ENCODE peak calls at places on chromosome 5, in five cellular contexts. One of them, this sample, is unnamed. For H3K36me3, the result is how much of the 10 kb centered on the place peaks cover.

GRCh38 chr5:158166424-158166823 is 307.5 kb upstream of the CLINT1 start:
- DNase-seq in sigmoid colon: no peak
- DNase-seq in stomach: no peak
- DNase-seq in suprapubic skin: no peak
- DNase-seq in HepG2: no peak
- DNase-seq in this sample: no peak

GRCh38 chr5:178236685-178237084 is 4.1 kb upstream of the PHYKPL start:
- DNase-seq in HepG2: peak
- DNase-seq in suprapubic skin: no peak
- DNase-seq in stomach: no peak
- DNase-seq in sigmoid colon: no peak
- DNase-seq in this sample: peak

GRCh38 chr5:171055881-171056454 is 194.2 kb downstream of the RANBP17 start:
- DNase-seq in suprapubic skin: no peak
- DNase-seq in HepG2: no peak
- DNase-seq in stomach: no peak
- DNase-seq in sigmoid colon: no peak
- DNase-seq in this sample: no peak

GRCh38 chr5:179765400-179765799 is 28.4 kb upstream of the LTC4S start:
- DNase-seq in stomach: no peak
- DNase-seq in HepG2: no peak
- DNase-seq in sigmoid colon: no peak
- DNase-seq in suprapubic skin: no peak
- DNase-seq in this sample: peak

GRCh38 chr5:92518318-92518913 is 1062.6 kb downstream of the NR2F1-AS1 start:
- DNase-seq in stomach: no peak
- DNase-seq in HepG2: peak
- DNase-seq in suprapubic skin: no peak
- DNase-seq in sigmoid colon: no peak
- DNase-seq in this sample: no peak

GRCh38 chr5:73940747-73941146 is 314.8 kb downstream of the ARHGEF28 start:
- DNase-seq in stomach: no peak
- DNase-seq in HepG2: no peak
- DNase-seq in sigmoid colon: no peak
- DNase-seq in suprapubic skin: no peak
- DNase-seq in this sample: no peak

GRCh38 chr5:6719896-6720560 is 6.8 kb downstream of the TENT4A start:
- DNase-seq in suprapubic skin: no peak
- DNase-seq in HepG2: no peak
- DNase-seq in sigmoid colon: no peak
- DNase-seq in stomach: no peak
- DNase-seq in this sample: no peak

GRCh38 chr5:179495906-179496455 is 54.4 kb upstream of the RUFY1 start:
- DNase-seq in sigmoid colon: no peak
- DNase-seq in HepG2: no peak
- DNase-seq in stomach: no peak
- DNase-seq in suprapubic skin: no peak
- DNase-seq in this sample: no peak

GRCh38 chr5:141815051-141815795 is 63.0 kb downstream of the PCDH1 start:
- DNase-seq in HepG2: no peak
- DNase-seq in suprapubic skin: no peak
- DNase-seq in sigmoid colon: no peak
- DNase-seq in stomach: no peak
- DNase-seq in this sample: no peak

GRCh38 chr5:176389114-176389768 is 690 bp downstream of the HIGD2A start:
- DNase-seq in suprapubic skin: no peak
- DNase-seq in stomach: no peak
- DNase-seq in sigmoid colon: no peak
- DNase-seq in HepG2: no peak
- DNase-seq in this sample: no peak

GRCh38 chr5:100479079-100479688 is 56.0 kb upstream of the FAM174A start:
- DNase-seq in stomach: no peak
- DNase-seq in sigmoid colon: no peak
- DNase-seq in suprapubic skin: no peak
- DNase-seq in HepG2: peak
- DNase-seq in this sample: no peak

GRCh38 chr5:156681276-156681675 is 168.8 kb upstream of the PPP1R2B start:
- DNase-seq in suprapubic skin: no peak
- DNase-seq in sigmoid colon: no peak
- DNase-seq in HepG2: no peak
- DNase-seq in stomach: no peak
- DNase-seq in this sample: no peak

GRCh38 chr5:107542428-107542827 is 128.3 kb downstream of the EFNA5 start:
- DNase-seq in HepG2: peak
- DNase-seq in stomach: peak
- DNase-seq in sigmoid colon: peak
- DNase-seq in suprapubic skin: peak
- DNase-seq in this sample: peak

GRCh38 chr5:143401253-143401845 is 2.1 kb downstream of the NR3C1 start:
- DNase-seq in sigmoid colon: no peak
- DNase-seq in stomach: no peak
- DNase-seq in suprapubic skin: no peak
- DNase-seq in HepG2: peak
- DNase-seq in this sample: no peak

GRCh38 chr5:96675882-96676281 is 13.7 kb downstream of the CAST start:
- DNase-seq in stomach: no peak
- DNase-seq in HepG2: no peak
- DNase-seq in sigmoid colon: no peak
- DNase-seq in suprapubic skin: no peak
- DNase-seq in this sample: no peak

DNA sequence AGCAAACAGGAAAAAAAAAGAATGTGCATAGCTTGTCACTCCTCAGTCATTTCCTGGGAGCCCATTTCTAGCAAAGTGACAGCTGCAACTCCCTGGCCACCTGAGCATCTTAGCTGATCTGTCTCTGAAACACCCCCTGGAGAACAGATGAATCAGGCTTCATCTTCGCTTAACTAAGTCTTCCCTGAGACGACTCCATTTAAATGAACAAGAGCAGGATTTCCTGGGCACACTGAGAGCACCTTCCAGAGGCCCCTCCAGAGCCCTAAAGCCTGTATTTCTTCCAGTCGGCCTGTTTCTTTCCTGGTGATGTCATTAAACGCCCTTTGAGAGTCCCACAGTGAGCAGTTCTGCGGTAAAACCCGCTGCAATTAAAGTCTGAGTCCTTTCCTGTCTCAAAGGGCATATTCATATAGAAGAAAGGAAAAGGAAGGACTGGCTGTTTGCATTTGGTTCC is 13.9 kb downstream of the TGFBI start:
- DNase-seq in stomach: no peak
- DNase-seq in sigmoid colon: no peak
- DNase-seq in HepG2: peak
- DNase-seq in suprapubic skin: no peak
- DNase-seq in this sample: no peak
- TF ChIP-seq EP300 in stomach: no peak
- TF ChIP-seq EP300 in sigmoid colon: no peak
- TF ChIP-seq EP300 in HepG2: no peak
- TF ChIP-seq EP300 in suprapubic skin: no peak
- TF ChIP-seq EP300 in this sample: no peak

GRCh38 chr5:78536797-78537196 is 111.8 kb downstream of the LHFPL2 start:
- DNase-seq in HepG2: no peak
- DNase-seq in sigmoid colon: peak
- DNase-seq in suprapubic skin: no peak
- DNase-seq in stomach: no peak
- DNase-seq in this sample: no peak

GRCh38 chr5:78537406-78537805 is 111.2 kb downstream of the LHFPL2 start:
- DNase-seq in suprapubic skin: no peak
- DNase-seq in sigmoid colon: peak
- DNase-seq in stomach: no peak
- DNase-seq in HepG2: no peak
- DNase-seq in this sample: no peak

GRCh38 chr5:78534148-78535009 is 114.2 kb downstream of the LHFPL2 start:
- DNase-seq in sigmoid colon: peak
- DNase-seq in suprapubic skin: peak
- DNase-seq in stomach: no peak
- DNase-seq in HepG2: no peak
- DNase-seq in this sample: peak

GRCh38 chr5:78530342-78531096 is 118.1 kb downstream of the LHFPL2 start:
- DNase-seq in stomach: no peak
- DNase-seq in sigmoid colon: no peak
- DNase-seq in HepG2: no peak
- DNase-seq in suprapubic skin: no peak
- DNase-seq in this sample: no peak

DNA sequence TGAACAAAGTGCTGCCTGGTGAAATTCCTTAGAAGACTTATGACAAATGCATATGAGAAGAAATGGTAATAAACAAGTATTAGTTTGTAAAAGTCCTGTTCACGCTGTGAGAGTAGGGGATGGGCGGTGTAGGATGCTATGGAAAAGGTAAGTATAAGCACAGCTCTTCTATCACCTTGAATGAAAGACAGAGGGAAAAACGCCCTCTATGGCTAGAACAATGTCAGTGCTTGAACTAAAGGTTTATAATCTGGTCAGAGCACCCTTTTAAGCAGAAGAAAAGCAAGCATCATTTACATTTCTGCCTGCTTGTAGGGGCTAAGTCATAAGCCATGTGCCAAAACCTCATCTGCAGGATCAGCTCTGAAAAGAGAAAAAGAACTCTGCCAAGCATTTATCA is 115.2 kb downstream of the LHFPL2 start:
- DNase-seq in stomach: no peak
- DNase-seq in suprapubic skin: no peak
- DNase-seq in sigmoid colon: peak
- DNase-seq in HepG2: peak
- DNase-seq in this sample: no peak
- TF ChIP-seq CTCF in stomach: no peak
- TF ChIP-seq CTCF in suprapubic skin: peak
- TF ChIP-seq CTCF in sigmoid colon: peak
- TF ChIP-seq CTCF in HepG2: peak
- TF ChIP-seq CTCF in this sample: peak

DNA sequence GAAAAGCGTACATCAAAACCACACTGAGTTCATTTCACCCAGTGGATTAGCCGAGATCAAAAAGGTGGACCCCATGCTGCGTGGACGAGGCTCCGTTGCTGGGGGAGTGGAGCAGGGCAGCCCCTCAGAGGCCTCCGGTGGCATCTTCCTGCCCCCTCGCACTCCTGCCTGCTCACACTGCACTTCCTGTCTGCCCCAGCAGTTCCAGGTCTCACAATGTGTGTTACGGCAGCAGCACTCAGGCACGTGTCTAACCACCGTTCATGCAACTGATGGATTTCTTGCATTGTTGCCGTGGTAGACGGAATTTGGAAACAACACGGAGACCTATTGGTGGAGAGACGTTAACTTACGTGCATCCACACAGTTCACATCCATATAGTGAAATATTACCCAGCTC is 196.6 kb upstream of the OTULINL start:
- DNase-seq in sigmoid colon: no peak
- DNase-seq in suprapubic skin: no peak
- DNase-seq in HepG2: no peak
- DNase-seq in stomach: no peak
- DNase-seq in this sample: no peak
- H3K36me3 ChIP-seq in sigmoid colon: under half
- H3K36me3 ChIP-seq in suprapubic skin: half or more
- H3K36me3 ChIP-seq in HepG2: half or more
- H3K36me3 ChIP-seq in stomach: half or more
- H3K36me3 ChIP-seq in this sample: under half

DNA sequence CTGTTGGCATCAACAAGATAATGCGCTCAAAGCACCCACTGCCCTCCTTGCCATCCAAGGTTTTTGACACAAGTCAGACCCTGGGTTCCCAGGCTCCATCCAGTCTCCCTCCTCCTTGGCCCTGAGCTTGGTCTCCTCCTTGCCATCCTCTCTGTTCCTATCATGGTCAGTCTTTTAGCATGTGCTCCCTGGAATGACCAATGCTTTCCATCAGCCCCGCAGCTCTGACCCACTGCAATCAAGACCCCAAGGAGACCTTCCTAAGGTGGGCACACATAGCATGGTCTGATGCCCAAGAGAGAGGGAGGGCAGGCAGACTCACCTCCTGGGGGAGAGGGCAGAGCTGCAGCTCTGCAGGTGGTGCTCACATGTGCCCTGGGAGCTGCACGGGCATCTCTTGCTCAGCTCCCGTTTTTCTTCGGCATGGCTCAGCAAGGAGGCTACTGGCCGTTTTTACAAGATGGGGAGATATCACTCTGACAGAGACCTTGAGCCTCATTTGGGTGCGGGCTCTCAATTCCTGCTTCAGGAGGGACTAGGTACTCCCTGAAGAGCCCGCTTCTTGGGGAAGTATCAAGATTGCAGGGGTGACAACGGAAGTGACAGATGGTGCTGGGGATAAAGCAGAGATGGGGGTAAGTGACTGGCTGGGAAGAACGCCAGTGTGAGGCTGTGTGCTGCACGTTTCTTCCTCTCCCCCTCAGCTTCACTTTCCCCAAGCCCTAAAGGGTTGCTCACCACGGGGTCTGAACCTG is 3.3 kb downstream of the SEPTIN8 start:
- DNase-seq in HepG2: no peak
- DNase-seq in suprapubic skin: no peak
- DNase-seq in sigmoid colon: peak
- DNase-seq in stomach: no peak
- DNase-seq in this sample: no peak
- TF ChIP-seq EP300 in HepG2: no peak
- TF ChIP-seq EP300 in suprapubic skin: no peak
- TF ChIP-seq EP300 in sigmoid colon: no peak
- TF ChIP-seq EP300 in stomach: no peak
- TF ChIP-seq EP300 in this sample: no peak

GRCh38 chr5:152625696-152626095 is 220.6 kb upstream of the NMUR2 start:
- DNase-seq in stomach: no peak
- DNase-seq in sigmoid colon: no peak
- DNase-seq in suprapubic skin: no peak
- DNase-seq in HepG2: no peak
- DNase-seq in this sample: no peak
- TF ChIP-seq CTCF in stomach: no peak
- TF ChIP-seq CTCF in sigmoid colon: no peak
- TF ChIP-seq CTCF in suprapubic skin: no peak
- TF ChIP-seq CTCF in HepG2: no peak
- TF ChIP-seq CTCF in this sample: no peak

GRCh38 chr5:7884491-7885273 is 15.7 kb downstream of the MTRR start:
- DNase-seq in stomach: no peak
- DNase-seq in sigmoid colon: no peak
- DNase-seq in HepG2: no peak
- DNase-seq in suprapubic skin: no peak
- DNase-seq in this sample: no peak

GRCh38 chr5:7881816-7882215 is 12.9 kb downstream of the MTRR start:
- DNase-seq in sigmoid colon: no peak
- DNase-seq in HepG2: no peak
- DNase-seq in suprapubic skin: no peak
- DNase-seq in stomach: no peak
- DNase-seq in this sample: no peak

GRCh38 chr5:7886849-7887460 is 18.0 kb downstream of the MTRR start:
- DNase-seq in sigmoid colon: no peak
- DNase-seq in HepG2: peak
- DNase-seq in suprapubic skin: no peak
- DNase-seq in stomach: no peak
- DNase-seq in this sample: no peak

GRCh38 chr5:7881091-7881490 is 12.1 kb downstream of the MTRR start:
- DNase-seq in stomach: no peak
- DNase-seq in suprapubic skin: no peak
- DNase-seq in sigmoid colon: no peak
- DNase-seq in HepG2: no peak
- DNase-seq in this sample: no peak

DNA sequence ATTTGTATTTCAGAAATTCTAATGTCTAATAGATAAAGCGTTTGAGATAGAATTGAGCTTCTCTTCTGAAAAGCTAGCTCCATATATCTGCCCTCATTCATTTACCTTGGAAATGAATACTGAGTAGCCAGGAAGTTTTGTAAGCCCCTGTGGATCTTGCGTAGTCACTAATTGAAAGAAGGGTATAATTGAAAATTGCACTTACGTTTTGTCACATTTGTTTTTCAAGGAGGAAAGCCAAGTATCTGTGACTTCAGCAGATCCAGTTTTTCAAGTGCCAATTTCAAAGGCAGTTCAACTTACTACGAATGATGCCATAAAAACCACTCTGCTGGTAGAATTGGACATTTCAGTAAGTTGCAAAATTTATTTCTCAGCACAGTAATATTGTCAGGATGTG is 14.0 kb downstream of the MTRR start:
- DNase-seq in sigmoid colon: no peak
- DNase-seq in HepG2: no peak
- DNase-seq in suprapubic skin: no peak
- DNase-seq in stomach: no peak
- DNase-seq in this sample: no peak
- H3K36me3 ChIP-seq in sigmoid colon: under half
- H3K36me3 ChIP-seq in HepG2: half or more
- H3K36me3 ChIP-seq in suprapubic skin: half or more
- H3K36me3 ChIP-seq in stomach: half or more
- H3K36me3 ChIP-seq in this sample: under half

This sample was measured in tibial nerve.